ENCODE peak calls at places on chromosome X, in five cellular contexts. H is GM12878, F is fibroblast of lung, S is IMR-90, Q is SK-N-SH. C is an unnamed sample. For H3K4me1, the result is how much of the 10 kb centered on the place peaks cover.

GRCh38 chrX:133838761-133839676 is 146.4 kb downstream of the GPC3 start:
- DNase-seq in H (no peak), F (peak), S (peak), Q (peak), C (no peak)

GRCh38 chrX:47285762-47286320 is 53.0 kb downstream of the USP11 start:
- DNase-seq in H (no peak), F (peak), S (peak), Q (no peak), C (peak)

GRCh38 chrX:131394384-131394783 is 105.3 kb upstream of the IGSF1 start:
- DNase-seq in H (no peak), F (no peak), S (no peak), Q (no peak), C (no peak)

GRCh38 chrX:34197946-34198345 is 65.8 kb upstream of the FAM47A start:
- DNase-seq in H (no peak), F (no peak), S (no peak), Q (no peak), C (no peak)

GRCh38 chrX:10395179-10395578 is 225.2 kb downstream of the MID1 start:
- DNase-seq in H (no peak), F (no peak), S (no peak), Q (no peak), C (no peak)

GRCh38 chrX:57607295-57608187 is 15.7 kb downstream of the ZXDB start:
- DNase-seq in H (no peak), F (no peak), S (no peak), Q (no peak), C (no peak)

GRCh38 chrX:40094041-40094899 is 3.5 kb downstream of the BCOR start:
- DNase-seq in H (no peak), F (peak), S (peak), Q (peak), C (no peak)

GRCh38 chrX:96204928-96205327 is 479.7 kb upstream of the DIAPH2 start:
- DNase-seq in H (no peak), F (no peak), S (no peak), Q (no peak), C (no peak)

GRCh38 chrX:119708936-119709335 is 16.0 kb upstream of the SEPTIN6 start:
- DNase-seq in H (no peak), F (no peak), S (peak), Q (no peak), C (no peak)

GRCh38 chrX:71492086-71493065 is 40.5 kb upstream of the OGT start:
- DNase-seq in H (no peak), F (peak), S (peak), Q (peak), C (peak)

GRCh38 chrX:70998402-70999027 is 67.6 kb upstream of the SLC7A3 start:
- DNase-seq in H (no peak), F (peak), S (peak), Q (no peak), C (peak)

GRCh38 chrX:97563531-97564133 is 679.9 kb downstream of the RPA4 start:
- DNase-seq in H (peak), F (peak), S (peak), Q (no peak), C (peak)

GRCh38 chrX:22629105-22629725 is 356.5 kb downstream of the CBLL2 start:
- DNase-seq in H (no peak), F (peak), S (peak), Q (no peak), C (peak)

GRCh38 chrX:117969337-117969736 is 147.3 kb downstream of the KLHL13 start:
- DNase-seq in H (no peak), F (no peak), S (no peak), Q (no peak), C (no peak)

GRCh38 chrX:40108959-40109287 is 11.2 kb upstream of the BCOR start:
- DNase-seq in H (no peak), F (peak), S (peak), Q (peak), C (peak)

GRCh38 chrX:101163166-101163565 is 56.4 kb upstream of the DRP2 start:
- DNase-seq in H (no peak), F (peak), S (peak), Q (no peak), C (no peak)

DNA sequence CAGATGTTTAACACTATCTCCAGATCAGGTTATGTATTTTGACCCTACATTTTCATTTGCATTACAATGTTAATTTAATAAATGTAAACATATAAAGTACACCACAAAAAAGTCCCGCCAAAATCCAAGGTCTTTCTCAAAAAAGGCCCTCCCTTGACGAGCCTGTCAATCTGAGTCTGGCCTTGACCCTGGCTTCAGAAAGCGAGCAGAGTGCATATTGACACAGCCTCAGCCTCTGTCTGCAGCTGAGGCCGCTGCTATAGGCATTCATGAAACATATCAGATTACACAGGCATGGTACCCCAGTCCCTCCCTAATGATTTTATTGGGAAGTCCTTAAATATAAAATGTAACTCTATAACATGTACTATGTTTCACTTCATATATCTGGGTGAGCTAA is 6.2 kb downstream of the MBNL3 start:
- DNase-seq in H (no peak), F (no peak), S (no peak), Q (no peak), C (no peak)
- H3K4me1 ChIP-seq in H (under half), F (under half), S (under half), Q (under half), C (under half)

GRCh38 chrX:72630185-72630584 is 57.5 kb upstream of the HDAC8 start:
- DNase-seq in H (no peak), F (no peak), S (no peak), Q (no peak), C (no peak)

GRCh38 chrX:72635930-72636329 is 63.3 kb upstream of the HDAC8 start:
- DNase-seq in H (no peak), F (no peak), S (no peak), Q (no peak), C (no peak)

GRCh38 chrX:72634321-72634720 is 61.7 kb upstream of the HDAC8 start:
- DNase-seq in H (no peak), F (peak), S (no peak), Q (no peak), C (no peak)
- H3K27ac ChIP-seq in H (no peak), F (no peak), S (no peak), Q (no peak), C (no peak)

GRCh38 chrX:154429708-154430107 is 1.2 kb downstream of the ATP6AP1 start:
- DNase-seq in H (no peak), F (no peak), S (no peak), Q (no peak), C (no peak)
- H3K9ac ChIP-seq in H (no peak), F (no peak), S (no peak), Q (no peak), C (no peak)

GRCh38 chrX:13008851-13009250 is 33.9 kb downstream of the TMSB4X start:
- DNase-seq in H (no peak), F (no peak), S (no peak), Q (no peak), C (no peak)

GRCh38 chrX:13009256-13009655 is 34.3 kb downstream of the TMSB4X start:
- DNase-seq in H (no peak), F (no peak), S (no peak), Q (no peak), C (no peak)

GRCh38 chrX:13007519-13008188 is 32.7 kb downstream of the TMSB4X start:
- DNase-seq in H (no peak), F (peak), S (peak), Q (no peak), C (peak)

GRCh38 chrX:13009844-13010243 is 34.6 kb downstream of the FAM9C start:
- DNase-seq in H (no peak), F (no peak), S (peak), Q (no peak), C (no peak)

DNA sequence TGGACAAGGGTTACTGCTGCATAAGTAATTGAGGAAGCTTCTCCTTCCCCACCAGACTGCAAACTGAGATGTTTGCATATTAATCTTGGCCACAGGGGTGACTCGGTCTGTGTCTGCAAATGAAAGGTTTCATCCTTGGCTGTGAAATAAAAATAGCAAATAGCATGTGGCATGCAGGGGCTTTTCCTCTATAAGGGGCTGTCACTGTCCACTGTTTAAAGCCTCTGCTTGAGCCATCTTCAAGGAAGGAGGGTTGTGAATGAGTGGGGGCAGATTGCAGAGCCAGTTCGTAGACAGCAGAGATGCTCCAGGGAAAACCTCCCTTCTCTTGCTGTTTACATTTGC is 33.3 kb downstream of the TMSB4X start:
- DNase-seq in H (no peak), F (no peak), S (peak), Q (no peak), C (no peak)
- H3K4me1 ChIP-seq in H (half or more), F (under half), S (under half), Q (under half), C (under half)

GRCh38 chrX:136292656-136293055 is 8.1 kb upstream of the ADGRG4 start:
- DNase-seq in H (no peak), F (no peak), S (no peak), Q (no peak), C (no peak)
- H3K27ac ChIP-seq in H (no peak), F (no peak), S (no peak), Q (no peak), C (no peak)

GRCh38 chrX:107752037-107752436 is 23.6 kb downstream of the TSC22D3 start:
- DNase-seq in H (no peak), F (no peak), S (no peak), Q (no peak), C (no peak)

GRCh38 chrX:107752714-107753113 is 22.9 kb downstream of the TSC22D3 start:
- DNase-seq in H (no peak), F (no peak), S (no peak), Q (no peak), C (no peak)

GRCh38 chrX:107751127-107751526 is 24.5 kb downstream of the TSC22D3 start:
- DNase-seq in H (no peak), F (no peak), S (no peak), Q (no peak), C (no peak)

GRCh38 chrX:107748490-107748889 is 27.1 kb downstream of the TSC22D3 start:
- DNase-seq in H (no peak), F (no peak), S (no peak), Q (no peak), C (no peak)

GRCh38 chrX:107750263-107750662 is 25.3 kb downstream of the TSC22D3 start:
- DNase-seq in H (no peak), F (no peak), S (no peak), Q (no peak), C (no peak)
- H3K9ac ChIP-seq in H (no peak), F (no peak), S (no peak), Q (no peak), C (no peak)

C was measured in astrocyte.